ENCODE peak calls at places on chromosome 1, in five cellular contexts. One of them, this sample, is unnamed.
A peak's percentile ranks its signal among the peaks of the same experiment; 100 is the strongest.

GRCh38 chr1:3429766-3430165 is 24.7 kb upstream of the ARHGEF16 start:
- DNase-seq in HepG2: no peak
- DNase-seq in K562: no peak
- DNase-seq in GM12878: no peak
- DNase-seq in H1: no peak
- DNase-seq in this sample: no peak

GRCh38 chr1:154760469-154760933 is 109.6 kb downstream of the KCNN3 start:
- DNase-seq in HepG2: peak; percentile 17
- DNase-seq in K562: peak; percentile 83
- DNase-seq in GM12878: no peak
- DNase-seq in H1: peak; percentile 93
- DNase-seq in this sample: peak; percentile 28

GRCh38 chr1:26993237-26994019 is at the start of gene TRNP1:
- DNase-seq in HepG2: peak; percentile 88
- DNase-seq in K562: peak; percentile 99
- DNase-seq in GM12878: no peak
- DNase-seq in H1: peak; percentile 91
- DNase-seq in this sample: no peak

GRCh38 chr1:15177710-15178166 is 24.2 kb downstream of the TMEM51 start:
- DNase-seq in HepG2: no peak
- DNase-seq in K562: peak; percentile 32
- DNase-seq in GM12878: no peak
- DNase-seq in H1: no peak
- DNase-seq in this sample: no peak

GRCh38 chr1:109769335-109770078 is 5.8 kb upstream of the EPS8L3 start:
- DNase-seq in HepG2: no peak
- DNase-seq in K562: no peak
- DNase-seq in GM12878: no peak
- DNase-seq in H1: no peak
- DNase-seq in this sample: no peak

GRCh38 chr1:189977184-189977583 is 500.5 kb downstream of the BRINP3 start:
- DNase-seq in HepG2: no peak
- DNase-seq in K562: no peak
- DNase-seq in GM12878: no peak
- DNase-seq in H1: no peak
- DNase-seq in this sample: no peak

GRCh38 chr1:200351826-200352549 is 57.8 kb downstream of the ZNF281 start:
- DNase-seq in HepG2: no peak
- DNase-seq in K562: no peak
- DNase-seq in GM12878: no peak
- DNase-seq in H1: no peak
- DNase-seq in this sample: no peak

GRCh38 chr1:15579683-15580047 is 5.2 kb downstream of the AGMAT start:
- DNase-seq in HepG2: no peak
- DNase-seq in K562: no peak
- DNase-seq in GM12878: peak; percentile 41
- DNase-seq in H1: no peak
- DNase-seq in this sample: no peak

GRCh38 chr1:74467786-74468377 is 44.5 kb downstream of the LRRC53 start:
- DNase-seq in HepG2: no peak
- DNase-seq in K562: no peak
- DNase-seq in GM12878: no peak
- DNase-seq in H1: no peak
- DNase-seq in this sample: no peak

GRCh38 chr1:11629626-11630025 is 24.6 kb downstream of the FBXO2 start:
- DNase-seq in HepG2: no peak
- DNase-seq in K562: no peak
- DNase-seq in GM12878: no peak
- DNase-seq in H1: no peak
- DNase-seq in this sample: no peak

GRCh38 chr1:62906428-62906886 is 122.5 kb downstream of the ATG4C start:
- DNase-seq in HepG2: no peak
- DNase-seq in K562: peak; percentile 39
- DNase-seq in GM12878: no peak
- DNase-seq in H1: peak; percentile 54
- DNase-seq in this sample: peak; percentile 21

GRCh38 chr1:3453891-3454810 is at the start of gene ARHGEF16:
- DNase-seq in HepG2: peak; percentile 72
- DNase-seq in K562: peak; percentile 91
- DNase-seq in GM12878: no peak
- DNase-seq in H1: peak; percentile 88
- DNase-seq in this sample: peak; percentile 66

GRCh38 chr1:33121728-33122127 is 40.8 kb downstream of the AZIN2 start:
- DNase-seq in HepG2: no peak
- DNase-seq in K562: no peak
- DNase-seq in GM12878: no peak
- DNase-seq in H1: peak; percentile 11
- DNase-seq in this sample: no peak

DNA sequence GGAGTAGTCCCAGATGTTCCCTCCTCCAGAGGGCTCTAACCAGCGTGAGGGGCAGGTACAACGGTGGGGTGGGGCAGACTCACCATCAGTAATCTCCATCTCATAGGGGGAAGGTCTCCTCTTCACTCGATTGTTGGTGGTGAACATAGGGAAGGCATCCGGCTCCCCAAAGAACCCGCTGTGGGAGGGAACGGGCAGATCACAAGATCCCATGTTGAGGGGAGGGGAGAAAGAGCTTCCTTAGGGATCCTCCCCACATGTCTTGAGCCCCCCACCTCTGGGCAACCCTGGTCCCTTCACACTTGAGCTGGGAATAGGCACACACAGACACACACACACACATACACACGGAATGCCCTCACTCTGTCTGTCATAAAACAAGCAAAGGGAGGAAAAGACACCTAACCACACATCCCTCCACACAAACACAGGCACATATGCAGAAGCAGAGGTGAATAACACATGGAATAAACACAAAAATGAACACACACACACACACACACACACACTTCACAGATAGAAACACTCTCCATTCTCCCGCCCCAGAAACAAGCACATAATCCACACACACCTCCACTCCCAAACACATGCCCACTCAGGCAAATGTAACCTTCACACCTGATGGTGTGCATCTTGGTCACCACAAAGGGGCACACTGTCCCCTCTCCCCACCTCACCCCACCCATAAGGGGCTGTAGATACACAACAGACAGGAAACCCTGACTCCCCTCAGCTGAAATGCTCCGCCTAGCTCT is 7.9 kb downstream of the TAL1 start:
- DNase-seq in HepG2: no peak
- DNase-seq in K562: no peak
- DNase-seq in GM12878: no peak
- DNase-seq in H1: no peak
- DNase-seq in this sample: no peak
- TF ChIP-seq EZH2 in HepG2: no peak
- TF ChIP-seq EZH2 in K562: no peak
- TF ChIP-seq EZH2 in GM12878: no peak
- TF ChIP-seq EZH2 in H1: peak; percentile 2
- TF ChIP-seq EZH2 in this sample: no peak

GRCh38 chr1:87647436-87648177 is 318.9 kb downstream of the LMO4 start:
- DNase-seq in HepG2: no peak
- DNase-seq in K562: no peak
- DNase-seq in GM12878: no peak
- DNase-seq in H1: no peak
- DNase-seq in this sample: no peak
- TF ChIP-seq SRF in HepG2: no peak
- TF ChIP-seq SRF in K562: no peak
- TF ChIP-seq SRF in GM12878: no peak
- TF ChIP-seq SRF in H1: no peak
- TF ChIP-seq SRF in this sample: no peak

GRCh38 chr1:53680868-53681267 is 58.1 kb downstream of the GLIS1 start:
- DNase-seq in HepG2: no peak
- DNase-seq in K562: no peak
- DNase-seq in GM12878: no peak
- DNase-seq in H1: no peak
- DNase-seq in this sample: no peak

GRCh38 chr1:53678046-53678445 is 60.9 kb downstream of the GLIS1 start:
- DNase-seq in HepG2: no peak
- DNase-seq in K562: no peak
- DNase-seq in GM12878: no peak
- DNase-seq in H1: no peak
- DNase-seq in this sample: no peak

GRCh38 chr1:53678507-53678906 is 60.5 kb downstream of the GLIS1 start:
- DNase-seq in HepG2: no peak
- DNase-seq in K562: no peak
- DNase-seq in GM12878: no peak
- DNase-seq in H1: no peak
- DNase-seq in this sample: no peak

GRCh38 chr1:53677486-53677885 is 61.5 kb downstream of the GLIS1 start:
- DNase-seq in HepG2: no peak
- DNase-seq in K562: no peak
- DNase-seq in GM12878: no peak
- DNase-seq in H1: no peak
- DNase-seq in this sample: no peak

GRCh38 chr1:53678948-53679825 is 59.8 kb downstream of the GLIS1 start:
- DNase-seq in HepG2: no peak
- DNase-seq in K562: no peak
- DNase-seq in GM12878: no peak
- DNase-seq in H1: no peak
- DNase-seq in this sample: no peak
- TF ChIP-seq EZH2 in HepG2: no peak
- TF ChIP-seq EZH2 in K562: no peak
- TF ChIP-seq EZH2 in GM12878: no peak
- TF ChIP-seq EZH2 in H1: no peak
- TF ChIP-seq EZH2 in this sample: no peak

DNA sequence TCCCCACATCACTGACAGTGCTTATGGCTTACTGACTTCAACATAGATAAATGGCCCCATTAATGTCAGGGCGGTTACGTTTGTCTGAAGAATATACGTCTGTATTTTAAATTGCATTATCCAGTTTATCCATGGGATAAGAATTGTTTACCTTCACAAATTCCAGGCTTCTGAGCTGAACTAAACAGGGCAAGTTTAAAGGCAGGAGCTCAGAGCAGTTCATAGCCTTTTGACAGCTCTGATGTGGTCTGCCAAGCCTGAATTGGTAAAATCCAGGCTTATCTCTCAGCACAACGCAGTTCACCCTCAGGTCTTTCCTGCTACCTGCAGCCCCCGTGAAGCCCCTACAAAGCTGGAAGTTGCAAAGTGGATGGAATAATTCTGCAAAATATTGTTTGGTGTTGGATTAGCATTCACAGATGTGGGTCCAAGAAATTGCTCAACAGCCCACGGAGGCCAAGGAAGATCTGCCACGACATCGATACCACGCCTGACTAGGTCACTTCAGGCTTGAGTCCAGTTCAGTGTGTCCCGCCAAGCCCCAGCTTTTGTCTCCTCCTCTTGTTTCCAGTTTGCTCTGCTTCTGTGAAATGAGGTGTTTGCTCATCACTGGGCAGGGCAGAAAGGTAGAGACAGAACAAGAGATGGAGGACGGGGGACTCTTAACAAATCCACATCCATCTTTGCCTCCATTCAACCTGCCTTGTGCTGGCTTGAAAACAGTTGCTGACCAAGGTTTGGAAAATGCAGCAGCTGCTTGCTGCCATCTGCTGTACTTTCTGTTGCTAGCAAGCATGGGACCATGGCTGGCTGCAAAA is 79.8 kb upstream of the GREM2 start:
- DNase-seq in HepG2: peak; percentile 5
- DNase-seq in K562: no peak
- DNase-seq in GM12878: no peak
- DNase-seq in H1: peak; percentile 55
- DNase-seq in this sample: no peak
- TF ChIP-seq SRF in HepG2: no peak
- TF ChIP-seq SRF in K562: no peak
- TF ChIP-seq SRF in GM12878: no peak
- TF ChIP-seq SRF in H1: no peak
- TF ChIP-seq SRF in this sample: no peak